ENCODE peak calls at places on chromosomes 4 and X, in eight cellular contexts. One of them, this sample, is unnamed.

GRCh38 chr4:107901213-107901934 is 30.0 kb upstream of the CYP2U1 start:
- DNase-seq in AG09319: no peak
- DNase-seq in activated T-cell treated with anti-CD3 and anti-CD28 coated beads for 1 hour: no peak
- DNase-seq in NCI-H345: no peak
- DNase-seq in suprapubic skin: no peak
- DNase-seq in NCI-H748 treated with DMSO at 0.1 percent for 48 hours: no peak
- DNase-seq in left ventricle myocardium inferior: no peak
- DNase-seq in retina: no peak
- DNase-seq in this sample: no peak

GRCh38 chrX:15816886-15817285 is 26.6 kb downstream of the ZRSR2 start:
- DNase-seq in suprapubic skin: no peak
- DNase-seq in activated T-cell treated with anti-CD3 and anti-CD28 coated beads for 1 hour: no peak
- DNase-seq in NCI-H748 treated with DMSO at 0.1 percent for 48 hours: no peak
- DNase-seq in AG09319: no peak
- DNase-seq in retina: no peak
- DNase-seq in left ventricle myocardium inferior: no peak
- DNase-seq in NCI-H345: no peak
- DNase-seq in this sample: peak

GRCh38 chrX:15564981-15565579 is 35.7 kb downstream of the ACE2 start:
- DNase-seq in AG09319: peak
- DNase-seq in suprapubic skin: no peak
- DNase-seq in retina: peak
- DNase-seq in NCI-H345: peak
- DNase-seq in left ventricle myocardium inferior: peak
- DNase-seq in activated T-cell treated with anti-CD3 and anti-CD28 coated beads for 1 hour: no peak
- DNase-seq in NCI-H748 treated with DMSO at 0.1 percent for 48 hours: peak
- DNase-seq in this sample: peak

GRCh38 chrX:141375011-141375730 is 132.9 kb upstream of the SPANXC start:
- DNase-seq in activated T-cell treated with anti-CD3 and anti-CD28 coated beads for 1 hour: no peak
- DNase-seq in suprapubic skin: no peak
- DNase-seq in NCI-H345: no peak
- DNase-seq in NCI-H748 treated with DMSO at 0.1 percent for 48 hours: no peak
- DNase-seq in retina: no peak
- DNase-seq in AG09319: no peak
- DNase-seq in left ventricle myocardium inferior: no peak
- DNase-seq in this sample: no peak

GRCh38 chr4:165175879-165176278 is 31.5 kb upstream of the KLHL2 start:
- DNase-seq in activated T-cell treated with anti-CD3 and anti-CD28 coated beads for 1 hour: no peak
- DNase-seq in retina: peak
- DNase-seq in NCI-H748 treated with DMSO at 0.1 percent for 48 hours: no peak
- DNase-seq in AG09319: no peak
- DNase-seq in NCI-H345: no peak
- DNase-seq in suprapubic skin: no peak
- DNase-seq in left ventricle myocardium inferior: no peak
- DNase-seq in this sample: peak

GRCh38 chr4:1410491-1411325 is 4.5 kb upstream of the NKX1-1 start:
- DNase-seq in NCI-H345: no peak
- DNase-seq in activated T-cell treated with anti-CD3 and anti-CD28 coated beads for 1 hour: peak
- DNase-seq in NCI-H748 treated with DMSO at 0.1 percent for 48 hours: no peak
- DNase-seq in suprapubic skin: peak
- DNase-seq in left ventricle myocardium inferior: peak
- DNase-seq in retina: peak
- DNase-seq in AG09319: no peak
- DNase-seq in this sample: peak

GRCh38 chrX:73826996-73827395 is 264.0 kb downstream of the CHIC1 start:
- DNase-seq in left ventricle myocardium inferior: no peak
- DNase-seq in NCI-H345: no peak
- DNase-seq in suprapubic skin: no peak
- DNase-seq in activated T-cell treated with anti-CD3 and anti-CD28 coated beads for 1 hour: no peak
- DNase-seq in retina: no peak
- DNase-seq in NCI-H748 treated with DMSO at 0.1 percent for 48 hours: no peak
- DNase-seq in AG09319: no peak
- DNase-seq in this sample: no peak

GRCh38 chr4:88003261-88003660 is 4.2 kb upstream of the PKD2 start:
- DNase-seq in activated T-cell treated with anti-CD3 and anti-CD28 coated beads for 1 hour: no peak
- DNase-seq in left ventricle myocardium inferior: no peak
- DNase-seq in NCI-H748 treated with DMSO at 0.1 percent for 48 hours: no peak
- DNase-seq in AG09319: no peak
- DNase-seq in suprapubic skin: no peak
- DNase-seq in retina: no peak
- DNase-seq in NCI-H345: no peak
- DNase-seq in this sample: no peak

GRCh38 chr4:154415313-154415712 is 76.3 kb downstream of the DCHS2 start:
- DNase-seq in suprapubic skin: no peak
- DNase-seq in left ventricle myocardium inferior: no peak
- DNase-seq in retina: no peak
- DNase-seq in activated T-cell treated with anti-CD3 and anti-CD28 coated beads for 1 hour: no peak
- DNase-seq in AG09319: no peak
- DNase-seq in NCI-H345: no peak
- DNase-seq in NCI-H748 treated with DMSO at 0.1 percent for 48 hours: no peak
- DNase-seq in this sample: no peak

GRCh38 chrX:34734383-34734782 is 77.3 kb upstream of the TMEM47 start:
- DNase-seq in activated T-cell treated with anti-CD3 and anti-CD28 coated beads for 1 hour: no peak
- DNase-seq in retina: no peak
- DNase-seq in suprapubic skin: no peak
- DNase-seq in left ventricle myocardium inferior: no peak
- DNase-seq in NCI-H345: no peak
- DNase-seq in AG09319: peak
- DNase-seq in NCI-H748 treated with DMSO at 0.1 percent for 48 hours: no peak
- DNase-seq in this sample: no peak

This sample was measured in left kidney.